ENCODE peak calls at places on chromosome 13, in four cellular contexts. T, X, I and L are unnamed samples.
A peak's percentile ranks its signal among the peaks of the same experiment; 100 is the strongest.

GRCh38 chr13:91357613-91358383 is 10.3 kb downstream of the MIR17HG start:
- DNase-seq in T (no peak), I (no peak), X (no peak), L (no peak)

GRCh38 chr13:110479648-110480047 is 81.9 kb downstream of the RAB20 start:
- DNase-seq in I (no peak), T (peak; percentile 23), X (no peak), L (no peak)

GRCh38 chr13:24274452-24274971 is 34.9 kb upstream of the C1QTNF9 start:
- DNase-seq in T (peak; percentile 41), I (no peak), X (no peak), L (peak; percentile 89)

GRCh38 chr13:49731766-49732165 is 40.5 kb upstream of the EBPL start:
- DNase-seq in T (no peak), I (no peak), X (no peak), L (no peak)

GRCh38 chr13:99062593-99062992 is 84.7 kb upstream of the DOCK9 start:
- DNase-seq in T (peak; percentile 76), I (no peak), X (no peak), L (no peak)

GRCh38 chr13:53703371-53704080 is 674.9 kb downstream of the OLFM4 start:
- DNase-seq in T (no peak), I (no peak), X (no peak), L (no peak)

GRCh38 chr13:31067416-31068118 is 94.1 kb downstream of the HSPH1 start:
- DNase-seq in I (no peak), T (no peak), X (no peak), L (no peak)

GRCh38 chr13:101473458-101473857 is 21.0 kb downstream of the ITGBL1 start:
- DNase-seq in I (no peak), X (no peak), T (no peak), L (no peak)

GRCh38 chr13:86585826-86586225 is 786.6 kb upstream of the SLITRK6 start:
- DNase-seq in T (peak; percentile 6), I (no peak), X (no peak), L (no peak)

GRCh38 chr13:44040070-44040753 is 160.5 kb downstream of the LACC1 start:
- DNase-seq in I (no peak), T (no peak), X (no peak), L (no peak)

GRCh38 chr13:71729441-71729840 is 137.6 kb downstream of the DACH1 start:
- DNase-seq in X (no peak), T (no peak), I (no peak), L (no peak)

GRCh38 chr13:33875658-33876401 is 57.9 kb downstream of the RFC3 start:
- DNase-seq in X (no peak), T (no peak), I (no peak), L (no peak)

GRCh38 chr13:21894703-21895699 is 224.1 kb downstream of the FGF9 start:
- DNase-seq in I (no peak), T (no peak), X (no peak), L (no peak)

GRCh38 chr13:39362652-39363390 is 240.2 kb downstream of the LHFPL6 start:
- DNase-seq in I (no peak), T (no peak), X (no peak), L (no peak)

GRCh38 chr13:90732049-90732448 is 615.4 kb upstream of the MIR17HG start:
- DNase-seq in X (no peak), I (no peak), T (no peak), L (no peak)

GRCh38 chr13:100290165-100290801 is 201.4 kb downstream of the PCCA start:
- DNase-seq in X (no peak), I (no peak), T (no peak), L (no peak)

GRCh38 chr13:97165527-97166425 is 56.4 kb upstream of the MBNL2 start:
- DNase-seq in T (no peak), I (no peak), X (no peak), L (no peak)

GRCh38 chr13:43023244-43023931 is at the start of gene DNAJC15:
- DNase-seq in I (peak; percentile 72), X (peak; percentile 86), T (peak; percentile 93), L (peak; percentile 94)

GRCh38 chr13:93857126-93857525 is 622.4 kb downstream of the DCT start:
- DNase-seq in I (no peak), X (no peak), T (no peak), L (no peak)

GRCh38 chr13:79194727-79195126 is 211.3 kb downstream of the RBM26 start:
- DNase-seq in T (no peak), I (no peak), X (no peak), L (no peak)

GRCh38 chr13:93118081-93118615 is 108.5 kb upstream of the GPC6 start:
- DNase-seq in T (no peak), I (no peak), X (no peak), L (no peak)

GRCh38 chr13:98451676-98452105 is 125.2 kb downstream of the STK24 start:
- DNase-seq in X (no peak), T (peak; percentile 42), I (no peak), L (no peak)

GRCh38 chr13:48975926-48976676 is 389 bp downstream of the FNDC3A start:
- DNase-seq in T (peak; percentile 81), X (peak; percentile 79), I (peak; percentile 63), L (peak; percentile 97)

GRCh38 chr13:44573790-44574465 is 2.2 kb downstream of the TSC22D1 start:
- DNase-seq in X (no peak), I (peak; percentile 56), T (no peak), L (no peak)

GRCh38 chr13:73937420-73937819 is 196.8 kb downstream of the KLF12 start:
- DNase-seq in T (no peak), I (no peak), X (no peak), L (no peak)

GRCh38 chr13:110818747-110819146 is 96.1 kb downstream of the ANKRD10 start:
- DNase-seq in I (no peak), X (no peak), T (no peak), L (no peak)

GRCh38 chr13:48654511-48654910 is 782 bp downstream of the CYSLTR2 start:
- DNase-seq in T (no peak), X (no peak), I (no peak), L (no peak)

GRCh38 chr13:80204642-80205041 is 136.3 kb downstream of the SPRY2 start:
- DNase-seq in T (no peak), X (no peak), I (no peak), L (no peak)

GRCh38 chr13:26476111-26476743 is 81.3 kb upstream of the WASF3 start:
- DNase-seq in X (no peak), I (no peak), T (peak; percentile 35), L (no peak)

GRCh38 chr13:30905932-30906383 is at the start of gene MEDAG:
- DNase-seq in X (no peak), I (peak; percentile 52), T (peak; percentile 81), L (no peak)

GRCh38 chr13:96100457-96101220 is 10.7 kb downstream of the HS6ST3 start:
- DNase-seq in X (no peak), T (no peak), I (no peak), L (no peak)
- H3K4me3 ChIP-seq in X (no peak overlapping the region), T (no peak overlapping the region), I (no peak overlapping the region), L (no peak overlapping the region)

DNA sequence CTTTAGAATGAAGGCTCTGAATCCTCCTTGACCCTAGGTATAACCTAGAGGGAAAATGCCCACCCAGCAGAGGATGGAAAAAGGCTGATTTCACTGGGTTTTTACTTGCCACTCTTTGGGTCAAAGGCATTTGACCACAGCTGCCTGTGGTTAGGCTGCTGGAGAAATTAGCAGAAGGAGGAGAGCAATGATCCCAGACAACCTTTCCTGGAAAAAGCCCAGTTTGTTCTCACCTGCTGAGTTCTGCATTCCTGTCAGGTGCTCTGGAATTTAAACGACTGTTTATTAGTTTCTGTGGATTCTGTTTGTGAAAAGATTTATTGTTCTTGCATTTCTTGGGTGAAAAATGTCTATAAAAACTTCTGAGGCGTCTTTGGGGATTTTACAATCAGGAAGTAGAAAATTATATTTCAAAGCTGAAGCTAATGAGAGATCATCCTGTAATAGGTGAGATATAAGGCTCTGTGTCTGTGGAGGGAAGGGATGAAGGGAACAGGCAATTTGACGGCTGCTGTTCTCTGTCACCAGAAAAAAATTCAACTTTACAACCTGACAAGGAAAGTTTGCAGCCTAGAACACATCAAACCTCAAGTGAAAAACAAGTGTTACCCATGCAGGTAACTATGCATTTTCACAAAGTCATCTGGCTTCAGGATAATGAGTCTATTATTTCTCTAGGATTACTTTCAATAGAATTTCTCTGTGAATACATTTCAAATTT is 519.7 kb downstream of the DIAPH3 start:
- DNase-seq in X (no peak), T (no peak), I (no peak), L (no peak)
- H3K4me3 ChIP-seq in X (no peak overlapping the region), T (no peak overlapping the region), I (no peak overlapping the region), L (no peak overlapping the region)

DNA sequence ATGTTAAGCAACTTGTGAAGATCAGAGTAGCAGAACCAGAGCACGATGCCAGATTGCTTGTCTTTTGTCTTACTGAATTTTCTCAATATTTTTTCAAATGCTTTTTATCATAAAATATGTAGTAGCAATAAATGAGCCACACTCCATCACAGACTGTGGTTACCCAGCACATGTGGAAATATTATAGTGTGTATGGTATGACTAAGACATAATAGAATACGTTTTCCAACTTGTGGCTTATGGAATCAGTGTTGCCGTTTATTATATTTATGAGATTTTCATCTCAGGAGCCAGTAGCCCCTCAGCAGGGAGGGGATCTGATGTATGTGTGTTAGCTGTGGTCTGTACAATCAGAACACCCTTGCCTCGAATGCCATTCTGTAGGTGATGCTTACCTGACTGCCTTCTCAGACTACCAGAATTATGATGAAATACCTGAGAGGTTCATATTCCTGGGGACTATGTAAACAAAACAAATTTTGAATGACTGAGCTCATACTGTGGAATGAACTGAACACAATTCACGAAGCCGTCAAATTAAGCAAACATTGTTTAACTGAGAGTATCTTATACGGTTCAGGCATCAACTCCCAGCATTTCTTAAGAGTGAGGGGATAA is 1.9 kb downstream of the SCEL start:
- DNase-seq in X (no peak), I (no peak), T (no peak), L (no peak)
- H3K4me3 ChIP-seq in X (no peak overlapping the region), I (no peak overlapping the region), T (no peak overlapping the region), L (no peak overlapping the region)

GRCh38 chr13:75319244-75319643 is 162.7 kb downstream of the TBC1D4 start:
- DNase-seq in X (no peak), T (no peak), I (peak; percentile 29), L (no peak)
- H3K4me3 ChIP-seq in X (no peak overlapping the region), T (no peak overlapping the region), I (no peak overlapping the region), L (no peak overlapping the region)

GRCh38 chr13:40492511-40492910 is 173.9 kb downstream of the FOXO1 start:
- DNase-seq in I (no peak), T (peak; percentile 65), X (no peak), L (no peak)

GRCh38 chr13:40486518-40487163 is 179.8 kb downstream of the FOXO1 start:
- DNase-seq in T (no peak), I (no peak), X (no peak), L (no peak)

GRCh38 chr13:40490086-40490723 is 176.2 kb downstream of the FOXO1 start:
- DNase-seq in T (no peak), X (peak; percentile 70), I (no peak), L (no peak)

GRCh38 chr13:40485611-40486517 is 180.6 kb downstream of the FOXO1 start:
- DNase-seq in I (no peak), T (no peak), X (peak; percentile 88), L (no peak)

GRCh38 chr13:40488869-40489391 is 177.5 kb downstream of the FOXO1 start:
- DNase-seq in I (no peak), X (no peak), T (no peak), L (no peak)
- H3K4me3 ChIP-seq in I (no peak overlapping the region), X (no peak overlapping the region), T (no peak overlapping the region), L (no peak overlapping the region)